ENCODE peak calls at places on chromosomes 6 and 20, in eight cellular contexts. One of them, this sample, is unnamed.

GRCh38 chr6:65746302-65746701 is 39.3 kb upstream of the EYS start:
- DNase-seq in PC-3: no peak
- DNase-seq in ovary: no peak
- DNase-seq in MCF 10A: no peak
- DNase-seq in cardiac fibroblast: no peak
- DNase-seq in activated CD4-positive, alpha-beta T cell treated with anti-CD3 and anti-CD28 coated beads for 4 hours: no peak
- DNase-seq in CD8-positive, alpha-beta memory T cell: no peak
- DNase-seq in EL: no peak
- DNase-seq in this sample: no peak

GRCh38 chr20:54284928-54285704 is 77.2 kb downstream of the PFDN4 start:
- DNase-seq in PC-3: peak
- DNase-seq in ovary: no peak
- DNase-seq in MCF 10A: peak
- DNase-seq in cardiac fibroblast: peak
- DNase-seq in activated CD4-positive, alpha-beta T cell treated with anti-CD3 and anti-CD28 coated beads for 4 hours: no peak
- DNase-seq in CD8-positive, alpha-beta memory T cell: no peak
- DNase-seq in EL: peak
- DNase-seq in this sample: no peak

GRCh38 chr20:23415555-23415954 is 5.7 kb downstream of the NAPB start:
- DNase-seq in PC-3: no peak
- DNase-seq in ovary: no peak
- DNase-seq in MCF 10A: no peak
- DNase-seq in cardiac fibroblast: no peak
- DNase-seq in activated CD4-positive, alpha-beta T cell treated with anti-CD3 and anti-CD28 coated beads for 4 hours: no peak
- DNase-seq in CD8-positive, alpha-beta memory T cell: no peak
- DNase-seq in EL: no peak
- DNase-seq in this sample: no peak

GRCh38 chr6:37127961-37128862 is 41.7 kb upstream of the PIM1 start:
- DNase-seq in PC-3: peak
- DNase-seq in ovary: no peak
- DNase-seq in MCF 10A: peak
- DNase-seq in cardiac fibroblast: peak
- DNase-seq in activated CD4-positive, alpha-beta T cell treated with anti-CD3 and anti-CD28 coated beads for 4 hours: no peak
- DNase-seq in CD8-positive, alpha-beta memory T cell: no peak
- DNase-seq in EL: peak
- DNase-seq in this sample: no peak

GRCh38 chr6:90219168-90219985 is 77.3 kb downstream of the BACH2 start:
- DNase-seq in PC-3: peak
- DNase-seq in ovary: peak
- DNase-seq in MCF 10A: peak
- DNase-seq in cardiac fibroblast: peak
- DNase-seq in activated CD4-positive, alpha-beta T cell treated with anti-CD3 and anti-CD28 coated beads for 4 hours: no peak
- DNase-seq in CD8-positive, alpha-beta memory T cell: no peak
- DNase-seq in EL: peak
- DNase-seq in this sample: no peak

GRCh38 chr20:60695223-60695622 is 556.8 kb upstream of the CDH4 start:
- DNase-seq in PC-3: peak
- DNase-seq in ovary: no peak
- DNase-seq in MCF 10A: peak
- DNase-seq in cardiac fibroblast: peak
- DNase-seq in activated CD4-positive, alpha-beta T cell treated with anti-CD3 and anti-CD28 coated beads for 4 hours: no peak
- DNase-seq in CD8-positive, alpha-beta memory T cell: no peak
- DNase-seq in EL: peak
- DNase-seq in this sample: no peak

GRCh38 chr6:148192310-148192709 is 150.3 kb upstream of the SASH1 start:
- DNase-seq in PC-3: peak
- DNase-seq in ovary: no peak
- DNase-seq in MCF 10A: peak
- DNase-seq in cardiac fibroblast: peak
- DNase-seq in activated CD4-positive, alpha-beta T cell treated with anti-CD3 and anti-CD28 coated beads for 4 hours: no peak
- DNase-seq in CD8-positive, alpha-beta memory T cell: no peak
- DNase-seq in EL: peak
- DNase-seq in this sample: no peak

GRCh38 chr20:47350691-47351545 is 5.6 kb downstream of the ZMYND8 start:
- DNase-seq in PC-3: no peak
- DNase-seq in ovary: no peak
- DNase-seq in MCF 10A: no peak
- DNase-seq in cardiac fibroblast: no peak
- DNase-seq in activated CD4-positive, alpha-beta T cell treated with anti-CD3 and anti-CD28 coated beads for 4 hours: no peak
- DNase-seq in CD8-positive, alpha-beta memory T cell: no peak
- DNase-seq in EL: no peak
- DNase-seq in this sample: no peak

GRCh38 chr6:161393839-161394364 is 120.0 kb upstream of the AGPAT4 start:
- DNase-seq in PC-3: peak
- DNase-seq in ovary: no peak
- DNase-seq in MCF 10A: peak
- DNase-seq in cardiac fibroblast: peak
- DNase-seq in activated CD4-positive, alpha-beta T cell treated with anti-CD3 and anti-CD28 coated beads for 4 hours: peak
- DNase-seq in CD8-positive, alpha-beta memory T cell: peak
- DNase-seq in EL: peak
- DNase-seq in this sample: peak

GRCh38 chr20:7841291-7841966 is 98.8 kb downstream of the HAO1 start:
- DNase-seq in PC-3: peak
- DNase-seq in ovary: no peak
- DNase-seq in MCF 10A: peak
- DNase-seq in cardiac fibroblast: peak
- DNase-seq in activated CD4-positive, alpha-beta T cell treated with anti-CD3 and anti-CD28 coated beads for 4 hours: no peak
- DNase-seq in CD8-positive, alpha-beta memory T cell: no peak
- DNase-seq in EL: peak
- DNase-seq in this sample: no peak

GRCh38 chr6:112466378-112467151 is 119.4 kb downstream of the RFPL4B start:
- DNase-seq in PC-3: peak
- DNase-seq in ovary: no peak
- DNase-seq in MCF 10A: peak
- DNase-seq in cardiac fibroblast: peak
- DNase-seq in activated CD4-positive, alpha-beta T cell treated with anti-CD3 and anti-CD28 coated beads for 4 hours: no peak
- DNase-seq in CD8-positive, alpha-beta memory T cell: no peak
- DNase-seq in EL: peak
- DNase-seq in this sample: no peak

GRCh38 chr20:17394411-17394810 is 136.8 kb downstream of the BFSP1 start:
- DNase-seq in PC-3: peak
- DNase-seq in ovary: no peak
- DNase-seq in MCF 10A: no peak
- DNase-seq in cardiac fibroblast: no peak
- DNase-seq in activated CD4-positive, alpha-beta T cell treated with anti-CD3 and anti-CD28 coated beads for 4 hours: no peak
- DNase-seq in CD8-positive, alpha-beta memory T cell: no peak
- DNase-seq in EL: peak
- DNase-seq in this sample: no peak

GRCh38 chr20:57653910-57654309 is 33.7 kb upstream of the ZBP1 start:
- DNase-seq in PC-3: peak
- DNase-seq in ovary: no peak
- DNase-seq in MCF 10A: no peak
- DNase-seq in cardiac fibroblast: no peak
- DNase-seq in activated CD4-positive, alpha-beta T cell treated with anti-CD3 and anti-CD28 coated beads for 4 hours: no peak
- DNase-seq in CD8-positive, alpha-beta memory T cell: no peak
- DNase-seq in EL: no peak
- DNase-seq in this sample: no peak

GRCh38 chr6:170211404-170212025 is 79.4 kb downstream of the DLL1 start:
- DNase-seq in PC-3: no peak
- DNase-seq in ovary: no peak
- DNase-seq in MCF 10A: no peak
- DNase-seq in cardiac fibroblast: no peak
- DNase-seq in activated CD4-positive, alpha-beta T cell treated with anti-CD3 and anti-CD28 coated beads for 4 hours: no peak
- DNase-seq in CD8-positive, alpha-beta memory T cell: no peak
- DNase-seq in EL: no peak
- DNase-seq in this sample: no peak

GRCh38 chr6:168044521-168045130 is 34.4 kb downstream of the FRMD1 start:
- DNase-seq in PC-3: no peak
- DNase-seq in ovary: no peak
- DNase-seq in MCF 10A: no peak
- DNase-seq in cardiac fibroblast: no peak
- DNase-seq in activated CD4-positive, alpha-beta T cell treated with anti-CD3 and anti-CD28 coated beads for 4 hours: no peak
- DNase-seq in CD8-positive, alpha-beta memory T cell: no peak
- DNase-seq in EL: no peak
- DNase-seq in this sample: no peak

GRCh38 chr6:30107756-30108155 is 5.1 kb downstream of the TRIM31 start:
- DNase-seq in PC-3: peak
- DNase-seq in ovary: no peak
- DNase-seq in MCF 10A: peak
- DNase-seq in cardiac fibroblast: no peak
- DNase-seq in activated CD4-positive, alpha-beta T cell treated with anti-CD3 and anti-CD28 coated beads for 4 hours: no peak
- DNase-seq in CD8-positive, alpha-beta memory T cell: no peak
- DNase-seq in EL: no peak
- DNase-seq in this sample: no peak

GRCh38 chr20:63014710-63015109 is 7.9 kb upstream of the BHLHE23 start:
- DNase-seq in PC-3: no peak
- DNase-seq in ovary: no peak
- DNase-seq in MCF 10A: no peak
- DNase-seq in cardiac fibroblast: no peak
- DNase-seq in activated CD4-positive, alpha-beta T cell treated with anti-CD3 and anti-CD28 coated beads for 4 hours: no peak
- DNase-seq in CD8-positive, alpha-beta memory T cell: no peak
- DNase-seq in EL: no peak
- DNase-seq in this sample: no peak

GRCh38 chr6:35804996-35805736 is at the start of gene LHFPL5:
- DNase-seq in PC-3: peak
- DNase-seq in ovary: peak
- DNase-seq in MCF 10A: peak
- DNase-seq in cardiac fibroblast: no peak
- DNase-seq in activated CD4-positive, alpha-beta T cell treated with anti-CD3 and anti-CD28 coated beads for 4 hours: peak
- DNase-seq in CD8-positive, alpha-beta memory T cell: peak
- DNase-seq in EL: no peak
- DNase-seq in this sample: peak

GRCh38 chr6:108643184-108643583 is 82.5 kb downstream of the FOXO3 start:
- DNase-seq in PC-3: no peak
- DNase-seq in ovary: no peak
- DNase-seq in MCF 10A: no peak
- DNase-seq in cardiac fibroblast: no peak
- DNase-seq in activated CD4-positive, alpha-beta T cell treated with anti-CD3 and anti-CD28 coated beads for 4 hours: no peak
- DNase-seq in CD8-positive, alpha-beta memory T cell: no peak
- DNase-seq in EL: no peak
- DNase-seq in this sample: no peak

GRCh38 chr20:48995599-48995998 is 50.5 kb upstream of the CSE1L start:
- DNase-seq in PC-3: no peak
- DNase-seq in ovary: no peak
- DNase-seq in MCF 10A: no peak
- DNase-seq in cardiac fibroblast: no peak
- DNase-seq in activated CD4-positive, alpha-beta T cell treated with anti-CD3 and anti-CD28 coated beads for 4 hours: no peak
- DNase-seq in CD8-positive, alpha-beta memory T cell: no peak
- DNase-seq in EL: no peak
- DNase-seq in this sample: no peak

GRCh38 chr6:89411269-89412070 is 603 bp downstream of the RRAGD start:
- DNase-seq in PC-3: no peak
- DNase-seq in ovary: peak
- DNase-seq in MCF 10A: no peak
- DNase-seq in cardiac fibroblast: no peak
- DNase-seq in activated CD4-positive, alpha-beta T cell treated with anti-CD3 and anti-CD28 coated beads for 4 hours: peak
- DNase-seq in CD8-positive, alpha-beta memory T cell: no peak
- DNase-seq in EL: peak
- DNase-seq in this sample: no peak

GRCh38 chr6:84150680-84151079 is 76.8 kb downstream of the CEP162 start:
- DNase-seq in PC-3: no peak
- DNase-seq in ovary: no peak
- DNase-seq in MCF 10A: peak
- DNase-seq in cardiac fibroblast: peak
- DNase-seq in activated CD4-positive, alpha-beta T cell treated with anti-CD3 and anti-CD28 coated beads for 4 hours: no peak
- DNase-seq in CD8-positive, alpha-beta memory T cell: no peak
- DNase-seq in EL: peak
- DNase-seq in this sample: no peak

GRCh38 chr6:37632989-37633550 is 64.6 kb downstream of the MDGA1 start:
- DNase-seq in PC-3: no peak
- DNase-seq in ovary: no peak
- DNase-seq in MCF 10A: no peak
- DNase-seq in cardiac fibroblast: no peak
- DNase-seq in activated CD4-positive, alpha-beta T cell treated with anti-CD3 and anti-CD28 coated beads for 4 hours: no peak
- DNase-seq in CD8-positive, alpha-beta memory T cell: no peak
- DNase-seq in EL: no peak
- DNase-seq in this sample: no peak

GRCh38 chr20:13302647-13303425 is 81.8 kb downstream of the ISM1 start:
- DNase-seq in PC-3: peak
- DNase-seq in ovary: no peak
- DNase-seq in MCF 10A: peak
- DNase-seq in cardiac fibroblast: peak
- DNase-seq in activated CD4-positive, alpha-beta T cell treated with anti-CD3 and anti-CD28 coated beads for 4 hours: peak
- DNase-seq in CD8-positive, alpha-beta memory T cell: no peak
- DNase-seq in EL: peak
- DNase-seq in this sample: peak

GRCh38 chr20:59938696-59939051 is 1.4 kb downstream of the PPP1R3D start:
- DNase-seq in PC-3: peak
- DNase-seq in ovary: no peak
- DNase-seq in MCF 10A: peak
- DNase-seq in cardiac fibroblast: no peak
- DNase-seq in activated CD4-positive, alpha-beta T cell treated with anti-CD3 and anti-CD28 coated beads for 4 hours: no peak
- DNase-seq in CD8-positive, alpha-beta memory T cell: no peak
- DNase-seq in EL: peak
- DNase-seq in this sample: no peak

GRCh38 chr20:22495789-22496188 is 88.6 kb downstream of the FOXA2 start:
- DNase-seq in PC-3: no peak
- DNase-seq in ovary: no peak
- DNase-seq in MCF 10A: no peak
- DNase-seq in cardiac fibroblast: no peak
- DNase-seq in activated CD4-positive, alpha-beta T cell treated with anti-CD3 and anti-CD28 coated beads for 4 hours: no peak
- DNase-seq in CD8-positive, alpha-beta memory T cell: no peak
- DNase-seq in EL: no peak
- DNase-seq in this sample: no peak

GRCh38 chr6:30213999-30214982 is 1.1 kb upstream of the TRIM26 start:
- DNase-seq in PC-3: peak
- DNase-seq in ovary: peak
- DNase-seq in MCF 10A: peak
- DNase-seq in cardiac fibroblast: peak
- DNase-seq in activated CD4-positive, alpha-beta T cell treated with anti-CD3 and anti-CD28 coated beads for 4 hours: peak
- DNase-seq in CD8-positive, alpha-beta memory T cell: peak
- DNase-seq in EL: peak
- DNase-seq in this sample: peak

This sample was measured in activated T-cell treated with anti-CD3 and anti-CD28 coated beads for 4 hours.